ENCODE peak calls at places on chromosome 6, in nine cellular contexts. B is transverse colon, H is colonic mucosa, F is HFFc6, N is cardiac fibroblast, J is H9, Q is GM12865, Z is epithelial cell of esophagus, K is uterus. P is an unnamed sample.

GRCh38 chr6:168247456-168248147 is 72.0 kb downstream of the DACT2 start:
- DNase-seq in B (peak), H (peak), F (no peak), N (no peak), J (no peak), Q (no peak), Z (no peak), K (no peak), P (peak)

GRCh38 chr6:108622601-108623335 is 62.1 kb downstream of the FOXO3 start:
- DNase-seq in B (peak), H (no peak), F (peak), N (peak), J (no peak), Q (no peak), Z (peak), K (peak), P (peak)

GRCh38 chr6:107668826-107669474 is 155.2 kb downstream of the SCML4 start:
- DNase-seq in B (no peak), H (no peak), F (no peak), N (no peak), J (no peak), Q (peak), Z (no peak), K (no peak), P (no peak)

GRCh38 chr6:51077967-51078518 is 259.4 kb downstream of the TFAP2B start:
- DNase-seq in B (no peak), H (no peak), F (no peak), N (no peak), J (peak), Q (no peak), Z (no peak), K (no peak), P (no peak)

GRCh38 chr6:148085651-148086321 is 256.9 kb upstream of the SASH1 start:
- DNase-seq in B (no peak), H (no peak), F (no peak), N (no peak), J (no peak), Q (no peak), Z (no peak), K (no peak), P (no peak)

GRCh38 chr6:125944434-125944816 is 12.1 kb upstream of the HINT3 start:
- DNase-seq in B (peak), H (peak), F (peak), N (peak), J (no peak), Q (no peak), Z (peak), K (peak), P (peak)

GRCh38 chr6:5813625-5814027 is 193.1 kb downstream of the NRN1 start:
- DNase-seq in B (no peak), H (no peak), F (no peak), N (no peak), J (no peak), Q (peak), Z (no peak), K (no peak), P (no peak)

GRCh38 chr6:16769131-16769985 is 8.1 kb upstream of the ATXN1 start:
- DNase-seq in B (peak), H (peak), F (peak), N (peak), J (no peak), Q (peak), Z (peak), K (peak), P (peak)

GRCh38 chr6:118283759-118284158 is 264.3 kb upstream of the PLN start:
- DNase-seq in B (peak), H (peak), F (peak), N (peak), J (no peak), Q (peak), Z (peak), K (peak), P (peak)

GRCh38 chr6:93975159-93975558 is 555.8 kb upstream of the EPHA7 start:
- DNase-seq in B (no peak), H (no peak), F (no peak), N (no peak), J (no peak), Q (no peak), Z (no peak), K (no peak), P (no peak)

GRCh38 chr6:102204336-102204735 is 810.8 kb downstream of the GRIK2 start:
- DNase-seq in B (no peak), H (no peak), F (no peak), N (no peak), J (no peak), Q (no peak), Z (peak), K (no peak), P (no peak)

GRCh38 chr6:161251345-161251744 is 22.5 kb downstream of the AGPAT4 start:
- DNase-seq in B (no peak), H (no peak), F (no peak), N (no peak), J (no peak), Q (no peak), Z (no peak), K (no peak), P (no peak)

GRCh38 chr6:127200114-127200513 is 66.5 kb upstream of the RNF146 start:
- DNase-seq in B (no peak), H (no peak), F (no peak), N (no peak), J (no peak), Q (no peak), Z (no peak), K (no peak), P (no peak)

GRCh38 chr6:43927525-43928210 is 157.7 kb downstream of the VEGFA start:
- DNase-seq in B (peak), H (peak), F (no peak), N (no peak), J (no peak), Q (no peak), Z (peak), K (no peak), P (no peak)

GRCh38 chr6:158694913-158695312 is 45.1 kb downstream of the SYTL3 start:
- DNase-seq in B (no peak), H (no peak), F (no peak), N (no peak), J (no peak), Q (no peak), Z (no peak), K (no peak), P (no peak)

GRCh38 chr6:56540950-56541600 is 101.6 kb downstream of the DST start:
- DNase-seq in B (no peak), H (no peak), F (no peak), N (no peak), J (no peak), Q (peak), Z (no peak), K (no peak), P (no peak)

GRCh38 chr6:56539503-56540105 is 103.1 kb downstream of the DST start:
- DNase-seq in B (no peak), H (no peak), F (no peak), N (no peak), J (no peak), Q (no peak), Z (no peak), K (no peak), P (no peak)

GRCh38 chr6:56540232-56540631 is 102.5 kb downstream of the DST start:
- DNase-seq in B (no peak), H (no peak), F (no peak), N (no peak), J (no peak), Q (no peak), Z (no peak), K (no peak), P (no peak)

GRCh38 chr6:56541736-56542366 is 100.8 kb downstream of the DST start:
- DNase-seq in B (no peak), H (no peak), F (no peak), N (no peak), J (no peak), Q (no peak), Z (no peak), K (no peak), P (no peak)

DNA sequence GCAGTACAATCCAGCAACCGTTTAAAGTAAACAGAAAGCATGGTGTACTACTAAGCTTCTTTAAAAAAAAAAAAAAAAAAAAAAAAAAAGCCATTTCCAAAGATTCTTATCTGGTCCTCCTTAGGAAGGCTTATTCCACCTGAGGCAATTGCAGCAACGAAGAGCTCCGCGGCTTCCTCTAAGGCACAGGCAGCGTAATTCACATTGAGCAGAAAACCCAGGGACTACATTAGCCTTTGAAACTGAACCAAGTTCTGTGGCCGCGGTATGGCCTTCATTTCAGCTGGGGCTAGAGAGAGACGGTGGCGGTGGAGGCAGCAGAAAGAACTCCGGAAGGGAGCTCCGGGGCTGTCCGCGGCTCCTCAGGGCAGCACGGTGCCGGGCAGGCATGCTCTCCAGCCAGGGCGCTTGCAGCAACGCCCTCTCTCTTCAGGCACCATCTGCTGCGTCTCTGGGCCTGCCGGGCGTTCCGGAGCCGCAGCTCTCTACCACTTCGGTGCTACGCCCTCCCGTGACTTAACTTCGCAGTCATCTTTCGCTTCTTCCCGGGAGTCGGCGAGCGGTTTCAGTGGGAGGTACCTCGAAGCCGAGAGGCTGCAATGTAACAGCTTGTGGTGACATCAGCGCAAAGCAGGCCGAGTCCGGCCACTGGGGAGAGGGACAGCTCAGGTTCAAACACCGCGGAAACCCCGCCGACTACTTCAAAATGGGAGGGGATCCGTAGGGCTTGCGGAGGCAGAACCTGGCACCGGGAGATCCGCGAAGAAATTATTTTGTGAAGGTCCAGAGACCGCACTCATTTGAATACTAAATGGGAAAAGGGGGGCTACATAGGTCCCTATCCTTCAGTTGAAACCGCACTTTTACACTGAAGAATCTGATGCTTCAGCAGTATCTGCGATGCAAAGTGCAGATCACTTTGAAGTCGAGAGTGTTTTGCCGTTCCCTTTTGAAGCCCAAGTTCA is 100.0 kb downstream of the DST start:
- DNase-seq in B (peak), H (peak), F (peak), N (peak), J (peak), Q (peak), Z (peak), K (peak), P (peak)
- TF ChIP-seq CTCF in B (peak), H (peak), F (peak), N (peak), J (peak), Q (peak), Z (peak), K (peak), P (peak)

DNA sequence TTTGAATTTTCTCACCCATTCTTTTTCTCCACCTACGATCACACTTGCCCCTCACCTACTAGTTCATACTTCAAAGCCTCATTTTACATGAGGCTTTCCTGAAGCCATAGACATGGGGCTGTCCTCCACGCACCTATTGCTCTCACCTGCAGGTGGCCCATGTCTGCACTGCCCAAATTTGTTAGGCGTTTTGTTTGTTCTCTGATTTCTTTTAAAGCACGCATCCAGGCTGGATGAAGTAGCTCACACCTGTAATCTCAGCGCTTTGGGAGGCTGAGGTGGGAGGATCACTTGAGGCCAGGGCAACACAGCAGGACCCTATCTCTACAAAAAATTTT is 106.8 kb upstream of the RIPOR2 start:
- DNase-seq in B (no peak), H (no peak), F (no peak), N (no peak), J (no peak), Q (peak), Z (no peak), K (no peak), P (no peak)
- TF ChIP-seq CTCF in B (no peak), H (no peak), F (no peak), N (no peak), J (peak), Q (peak), Z (peak), K (no peak), P (no peak)

DNA sequence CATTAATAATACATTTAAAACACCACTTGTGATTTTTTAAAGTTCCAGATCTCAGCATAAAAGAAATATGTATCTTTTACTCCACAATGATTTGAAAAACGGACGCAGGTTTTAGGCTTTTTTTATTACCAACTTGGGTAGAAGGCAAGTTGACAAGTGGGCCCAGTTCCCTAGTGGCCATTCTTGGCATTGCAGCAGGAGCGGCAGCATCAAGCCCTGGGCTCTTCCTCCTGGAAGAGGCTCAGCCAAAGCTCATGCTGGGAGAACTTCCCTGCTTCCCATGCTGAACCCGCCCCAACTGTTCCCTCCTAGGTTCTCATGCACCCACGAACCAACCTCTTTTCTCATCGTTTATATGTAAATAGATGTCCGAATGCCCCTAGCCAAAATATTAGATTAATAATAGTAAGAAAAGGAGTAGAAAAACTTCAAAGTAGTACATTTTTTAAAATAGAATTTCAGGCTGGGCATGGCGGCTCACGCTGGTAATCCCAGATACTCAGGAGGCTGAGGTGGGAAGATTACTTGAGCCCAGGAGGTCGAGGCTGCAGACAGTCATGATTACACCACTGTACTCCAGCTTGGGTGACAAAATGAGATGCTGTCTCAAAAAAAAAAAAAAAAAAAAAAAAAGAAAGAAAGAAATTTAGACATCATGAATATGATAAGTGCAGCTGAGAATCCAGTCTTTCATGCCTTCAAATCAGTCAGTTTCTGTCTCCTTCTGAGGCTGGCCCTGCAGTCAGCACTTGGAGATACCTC is 18.2 kb upstream of the MYB start:
- DNase-seq in B (peak), H (peak), F (peak), N (peak), J (peak), Q (peak), Z (peak), K (no peak), P (no peak)
- TF ChIP-seq CTCF in B (peak), H (peak), F (peak), N (peak), J (peak), Q (peak), Z (peak), K (no peak), P (peak)

DNA sequence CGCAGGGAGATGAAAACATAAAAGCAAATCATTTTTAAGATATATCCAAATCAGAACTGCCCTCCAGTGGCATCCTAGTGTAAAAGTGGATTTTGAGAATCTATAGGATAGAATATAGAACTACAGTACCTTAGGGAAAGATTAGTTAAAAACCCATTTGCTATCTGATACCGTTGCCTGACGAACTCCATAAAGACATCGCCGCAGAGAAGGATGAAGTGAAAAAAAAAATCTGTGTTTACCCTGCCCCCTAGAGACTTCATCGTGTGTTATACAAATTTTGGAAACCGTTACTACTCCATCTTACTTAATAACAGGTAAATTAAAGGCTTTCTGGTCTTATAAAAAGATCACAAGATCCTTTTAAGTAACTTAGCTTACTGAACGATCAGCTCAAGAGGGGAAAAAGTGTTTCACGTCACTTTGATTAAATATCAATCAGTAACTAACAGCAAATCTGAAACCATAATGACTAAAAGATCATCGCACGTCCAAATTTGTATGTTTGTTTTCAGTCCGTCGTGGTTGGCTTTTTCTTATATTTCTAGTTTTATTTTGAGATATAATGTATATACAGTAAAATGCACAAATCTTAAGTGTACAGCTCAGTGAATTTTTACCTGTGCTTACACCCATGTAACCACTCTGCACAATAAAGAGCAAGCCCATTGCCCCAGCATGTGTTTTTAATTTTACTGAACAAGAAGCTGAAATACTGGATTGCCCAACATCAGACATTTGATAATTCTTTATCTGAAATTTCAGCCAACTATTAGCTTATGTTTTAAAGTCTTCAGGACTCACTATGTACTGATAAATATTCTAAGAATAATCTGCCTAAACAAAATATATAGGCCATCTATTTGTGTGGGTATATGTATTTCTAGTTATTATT is 879 bp upstream of the MCM3 start:
- DNase-seq in B (no peak), H (no peak), F (peak), N (peak), J (no peak), Q (peak), Z (no peak), K (no peak), P (peak)
- TF ChIP-seq CTCF in B (no peak), H (no peak), F (peak), N (no peak), J (peak), Q (peak), Z (peak), K (peak), P (peak)

DNA sequence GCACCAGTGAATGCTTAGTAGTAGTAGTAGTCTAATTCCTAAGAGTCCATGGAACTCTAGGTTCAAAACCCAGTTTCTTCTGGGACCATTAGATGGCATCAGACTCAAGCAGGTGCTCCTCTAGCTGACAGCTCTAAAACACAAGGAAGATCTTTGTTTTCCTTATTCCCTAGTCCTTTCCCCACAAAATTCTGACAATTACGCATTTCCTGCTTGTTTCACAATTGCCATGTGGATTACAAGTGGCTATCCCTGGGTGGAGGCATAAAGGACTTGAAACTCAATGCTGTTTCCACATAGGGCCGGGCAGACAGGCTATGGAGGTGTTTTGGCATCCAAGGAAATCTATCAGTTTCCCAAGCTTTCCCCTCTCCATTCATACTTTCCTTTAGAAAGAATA is 9.2 kb upstream of the HLA-DOB start:
- DNase-seq in B (no peak), H (no peak), F (peak), N (peak), J (no peak), Q (no peak), Z (peak), K (no peak), P (peak)
- TF ChIP-seq CTCF in B (peak), H (peak), F (peak), N (peak), J (peak), Q (peak), Z (peak), K (peak), P (peak)

DNA sequence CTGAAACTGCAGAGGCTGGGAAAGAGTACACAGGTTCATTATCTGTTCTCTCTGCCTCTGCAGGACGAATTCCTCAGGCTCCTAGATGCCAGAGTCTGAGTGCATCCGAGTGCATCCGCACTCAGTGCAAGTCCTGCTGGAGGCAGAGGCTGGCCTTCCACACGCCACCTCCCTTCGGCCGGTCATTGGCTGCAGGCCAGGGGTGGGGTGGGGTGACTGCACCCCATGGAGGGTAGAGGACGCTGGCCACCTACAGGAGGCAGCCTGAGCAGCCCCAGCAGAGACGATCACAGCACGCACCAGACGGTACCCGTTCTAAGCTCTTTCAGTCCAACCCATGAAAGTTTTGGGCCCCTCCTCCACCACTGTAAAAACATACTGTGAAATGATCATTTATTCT is 11.7 kb downstream of the SFT2D1 start:
- DNase-seq in B (peak), H (peak), F (no peak), N (peak), J (peak), Q (no peak), Z (peak), K (no peak), P (no peak)
- TF ChIP-seq CTCF in B (no peak), H (no peak), F (no peak), N (peak), J (peak), Q (no peak), Z (no peak), K (no peak), P (no peak)

DNA sequence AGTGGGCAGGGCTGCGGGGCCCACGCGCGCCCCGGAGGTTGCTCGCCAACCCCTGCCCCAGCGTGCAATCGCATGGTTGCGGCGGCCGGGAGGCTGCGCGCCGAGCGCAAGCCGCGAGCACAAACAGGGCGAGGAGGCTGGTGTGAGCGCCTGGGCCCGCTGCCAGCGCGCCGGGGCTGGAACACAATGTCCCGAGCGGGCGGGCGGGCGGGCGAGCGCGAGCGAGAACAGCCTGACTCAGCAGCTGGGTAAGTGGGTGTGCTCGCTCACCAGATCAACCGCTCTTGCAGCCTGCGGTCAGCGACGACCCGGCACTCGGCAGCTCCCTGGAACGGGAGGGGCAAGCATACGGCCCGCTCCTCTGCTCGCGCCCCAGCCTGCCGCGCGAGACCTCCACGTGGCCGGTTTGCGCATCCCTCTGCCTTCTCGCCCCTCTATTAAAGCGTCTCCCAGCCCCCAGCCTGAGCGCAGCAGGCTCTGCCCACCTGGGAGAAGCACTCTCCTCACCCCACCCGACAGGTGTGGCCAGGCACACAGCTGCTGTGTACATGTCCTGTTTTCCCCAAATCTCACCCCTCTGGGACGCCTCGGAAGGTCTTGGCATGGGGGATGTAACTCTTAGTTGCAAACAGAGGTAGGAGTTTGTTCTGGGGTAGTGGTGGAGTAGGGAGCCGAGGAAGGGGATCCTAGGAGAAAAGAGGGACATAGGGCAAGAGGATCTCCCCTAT is 8.7 kb upstream of the ARMC12 start:
- DNase-seq in B (peak), H (peak), F (peak), N (peak), J (peak), Q (peak), Z (peak), K (peak), P (peak)
- TF ChIP-seq CTCF in B (no peak), H (no peak), F (no peak), N (no peak), J (no peak), Q (no peak), Z (no peak), K (no peak), P (no peak)